ENCODE peak calls at places on chromosomes 13 and 19, in five cellular contexts. U is astrocyte of the spinal cord, T is A549, P is mesothelial cell of epicardium, R is ovary. F is an unnamed sample.

GRCh38 chr13:39499580-39499979 is 103.4 kb downstream of the LHFPL6 start:
- DNase-seq in U (no peak), T (no peak), P (no peak), R (no peak), F (no peak)

GRCh38 chr19:42250666-42251531 is 4.0 kb downstream of the ERF start:
- DNase-seq in T (no peak), R (peak; percentile 64), P (no peak), U (peak; percentile 61), F (no peak)

GRCh38 chr13:26653310-26653709 is 95.8 kb downstream of the WASF3 start:
- DNase-seq in P (no peak), T (no peak), U (peak; percentile 10), R (no peak), F (no peak)

GRCh38 chr19:34556500-34556899 is 74.9 kb downstream of the WTIP start:
- DNase-seq in T (peak; percentile 27), P (no peak), U (no peak), R (no peak), F (no peak)

GRCh38 chr13:51539887-51540286 is 44.4 kb upstream of the WDFY2 start:
- DNase-seq in U (no peak), R (no peak), P (no peak), T (no peak), F (no peak)

GRCh38 chr13:68759617-68760016 is 1348.0 kb upstream of the ATXN8OS start:
- DNase-seq in T (no peak), P (no peak), R (no peak), U (no peak), F (no peak)

GRCh38 chr19:55471266-55471665 is 5.2 kb upstream of the ZNF628 start:
- DNase-seq in T (no peak), R (no peak), U (no peak), P (no peak), F (no peak)

GRCh38 chr13:48162182-48162581 is 67.3 kb upstream of the MED4 start:
- DNase-seq in R (no peak), T (no peak), U (no peak), P (no peak), F (no peak)

GRCh38 chr13:99363391-99363790 is 56.2 kb upstream of the GPR183 start:
- DNase-seq in R (no peak), P (no peak), T (no peak), U (no peak), F (no peak)

GRCh38 chr13:63041640-63042414 is 1626.2 kb upstream of the PCDH20 start:
- DNase-seq in T (no peak), P (no peak), R (no peak), U (no peak), F (no peak)

GRCh38 chr19:48987323-48987722 is 5.8 kb downstream of the GYS1 start:
- DNase-seq in R (no peak), P (no peak), T (no peak), U (no peak), F (no peak)

GRCh38 chr13:27977476-27978300 is 8.6 kb upstream of the CDX2 start:
- DNase-seq in P (no peak), R (no peak), T (peak; percentile 29), U (no peak), F (no peak)

GRCh38 chr19:4815426-4816387 is 15.8 kb downstream of the TICAM1 start:
- DNase-seq in R (peak; percentile 87), U (peak; percentile 91), T (peak; percentile 93), P (peak; percentile 65), F (peak; percentile 61)

GRCh38 chr13:109361562-109361961 is 424.8 kb downstream of the IRS2 start:
- DNase-seq in R (no peak), P (no peak), U (no peak), T (no peak), F (no peak)

GRCh38 chr13:21228738-21229137 is 52.3 kb downstream of the MRPL57 start:
- DNase-seq in U (no peak), P (no peak), R (no peak), T (no peak), F (no peak)

GRCh38 chr19:43781630-43782310 is 997 bp upstream of the KCNN4 start:
- DNase-seq in T (no peak), P (no peak), U (no peak), R (no peak), F (no peak)

GRCh38 chr13:20848944-20849343 is 53.6 kb downstream of the XPO4 start:
- DNase-seq in P (no peak), T (no peak), U (no peak), R (no peak), F (no peak)

GRCh38 chr13:29529755-29530154 is 65.7 kb downstream of the SLC7A1 start:
- DNase-seq in T (no peak), U (no peak), R (peak; percentile 3), P (no peak), F (no peak)

GRCh38 chr19:1063909-1064660 is 2.9 kb upstream of the ARHGAP45 start:
- DNase-seq in R (no peak), P (no peak), T (no peak), U (no peak), F (no peak)

GRCh38 chr19:1066251-1066747 is 668 bp upstream of the ARHGAP45 start:
- DNase-seq in T (no peak), P (no peak), R (no peak), U (no peak), F (no peak)

GRCh38 chr19:1063030-1063908 is 3.7 kb upstream of the ARHGAP45 start:
- DNase-seq in T (peak; percentile 77), R (no peak), P (no peak), U (no peak), F (peak; percentile 66)

GRCh38 chr19:1065606-1066109 is 1.3 kb upstream of the ARHGAP45 start:
- DNase-seq in R (no peak), P (no peak), T (no peak), U (no peak), F (no peak)

DNA sequence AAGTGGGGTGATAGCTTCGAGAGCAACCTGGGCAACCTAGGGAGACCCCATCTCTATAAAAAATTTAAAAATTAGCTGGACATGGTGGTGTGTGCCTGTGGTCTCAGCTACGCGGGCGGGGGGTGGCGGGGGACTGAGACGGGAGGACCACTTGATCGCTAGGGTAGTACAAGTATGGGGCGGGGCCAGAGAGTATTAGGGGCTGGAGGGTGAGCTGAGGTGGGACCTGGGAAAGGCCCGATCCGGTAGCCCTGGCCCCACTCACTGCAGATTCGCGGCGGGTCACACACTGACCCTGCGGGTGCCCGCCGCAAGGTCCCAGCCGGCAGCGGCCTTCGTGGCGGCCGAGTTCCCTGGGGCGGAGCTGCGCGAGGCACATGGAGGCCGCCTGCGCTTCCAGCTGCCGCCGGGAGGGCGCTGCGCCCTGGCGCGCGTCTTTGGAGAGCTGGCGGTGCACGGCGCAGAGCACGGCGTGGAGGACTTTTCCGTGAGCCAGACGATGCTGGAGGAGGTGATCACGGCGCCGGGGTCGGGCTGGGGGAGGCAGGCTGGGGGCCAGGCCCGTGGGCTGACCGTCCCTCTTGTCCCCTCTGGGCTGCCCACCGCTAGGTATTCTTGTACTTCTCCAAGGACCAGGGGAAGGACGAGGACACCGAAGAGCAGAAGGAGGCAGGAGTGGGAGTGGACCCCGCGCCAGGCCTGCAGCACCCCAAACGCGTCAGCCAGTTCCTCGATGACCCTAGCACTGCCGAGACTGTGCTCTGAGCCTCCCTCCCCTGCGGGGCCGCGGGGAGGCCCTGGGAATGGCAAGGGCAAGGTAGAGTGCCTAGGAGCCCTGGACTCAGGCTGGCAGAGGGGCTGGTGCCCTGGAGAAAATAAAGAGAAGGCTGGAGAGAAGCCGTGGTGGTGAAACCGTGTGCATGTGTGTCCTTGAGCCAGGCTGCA is 2.0 kb upstream of the ARHGAP45 start:
- DNase-seq in P (no peak), U (peak; percentile 44), R (peak; percentile 73), T (peak; percentile 77), F (peak; percentile 68)
- TF ChIP-seq CTCF in P (peak; percentile 87), U (peak; percentile 65), R (no peak), T (peak; percentile 49), F (peak; percentile 78)

DNA sequence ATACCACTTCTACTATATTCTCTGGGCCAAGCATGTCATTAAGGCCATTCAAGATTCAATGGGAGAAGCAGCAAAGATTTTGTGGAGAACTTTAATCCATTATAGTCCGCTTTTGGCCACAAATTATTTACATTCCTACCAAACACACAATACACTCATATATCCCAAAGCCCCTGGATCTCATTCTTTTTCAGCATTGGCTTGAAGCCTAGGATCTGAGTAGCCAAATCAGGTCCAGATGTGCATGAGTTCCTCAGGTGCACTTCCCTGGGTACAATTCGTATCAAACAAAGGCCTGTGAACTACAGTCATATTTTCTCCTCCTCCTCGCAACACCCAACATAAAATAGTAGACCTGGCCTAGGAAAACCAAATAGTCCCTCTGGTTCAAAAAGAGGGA is 203.5 kb downstream of the NDFIP2 start:
- DNase-seq in P (no peak), R (no peak), T (no peak), U (peak; percentile 6), F (no peak)
- TF ChIP-seq CTCF in P (no peak), R (no peak), T (no peak), U (no peak), F (no peak)

GRCh38 chr19:54190942-54191670 is at the start of gene TSEN34:
- DNase-seq in P (peak; percentile 87), U (no peak), R (peak; percentile 95), T (no peak), F (peak; percentile 91)

GRCh38 chr19:54189668-54190502 is 505 bp upstream of the MBOAT7 start:
- DNase-seq in R (peak; percentile 100), P (peak; percentile 100), T (peak; percentile 100), U (peak; percentile 100), F (peak; percentile 100)

GRCh38 chr19:54188224-54188871 is 1.0 kb downstream of the MBOAT7 start:
- DNase-seq in R (no peak), U (peak; percentile 55), T (peak; percentile 41), P (no peak), F (peak; percentile 32)

GRCh38 chr19:54190503-54190941 is 586 bp upstream of the TSEN34 start:
- DNase-seq in R (peak; percentile 100), P (peak; percentile 99), T (peak; percentile 100), U (peak; percentile 100), F (peak; percentile 100)

DNA sequence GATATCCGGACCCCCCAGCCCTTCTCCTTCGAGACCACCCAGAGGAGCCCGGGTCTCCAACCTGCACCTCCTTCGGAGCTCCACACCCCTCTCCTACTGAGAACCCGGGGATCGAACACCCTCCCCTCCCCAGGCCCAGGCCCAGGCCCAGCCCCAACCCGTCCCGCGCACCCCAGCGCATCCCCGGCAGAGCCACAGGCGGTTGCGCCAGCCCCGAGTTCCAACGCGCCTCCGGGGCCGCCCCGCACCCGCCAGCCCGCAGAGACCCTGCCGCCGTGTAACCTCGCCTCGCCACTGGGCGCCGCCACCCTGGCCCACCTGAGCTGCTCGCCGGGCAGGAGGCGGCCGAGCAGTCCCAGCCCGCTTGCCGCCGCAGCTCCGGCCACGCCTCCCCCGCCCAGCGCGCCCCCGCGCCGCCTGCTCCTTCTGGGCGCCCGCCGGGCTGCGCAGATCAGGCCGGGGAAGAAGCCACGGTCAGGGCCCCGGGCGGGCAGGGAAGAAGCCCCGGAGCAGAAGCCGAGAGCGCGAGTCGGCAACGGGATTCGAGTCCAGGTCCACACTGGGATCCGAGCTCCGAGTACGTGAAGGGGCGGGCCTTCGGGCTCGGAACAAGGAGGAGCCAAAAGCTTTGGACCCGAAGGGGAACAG is at the start of gene MBOAT7:
- DNase-seq in R (no peak), P (peak; percentile 70), T (no peak), U (no peak), F (no peak)
- TF ChIP-seq CTCF in R (peak; percentile 12), P (no peak), T (peak; percentile 34), U (peak; percentile 11), F (no peak)

DNA sequence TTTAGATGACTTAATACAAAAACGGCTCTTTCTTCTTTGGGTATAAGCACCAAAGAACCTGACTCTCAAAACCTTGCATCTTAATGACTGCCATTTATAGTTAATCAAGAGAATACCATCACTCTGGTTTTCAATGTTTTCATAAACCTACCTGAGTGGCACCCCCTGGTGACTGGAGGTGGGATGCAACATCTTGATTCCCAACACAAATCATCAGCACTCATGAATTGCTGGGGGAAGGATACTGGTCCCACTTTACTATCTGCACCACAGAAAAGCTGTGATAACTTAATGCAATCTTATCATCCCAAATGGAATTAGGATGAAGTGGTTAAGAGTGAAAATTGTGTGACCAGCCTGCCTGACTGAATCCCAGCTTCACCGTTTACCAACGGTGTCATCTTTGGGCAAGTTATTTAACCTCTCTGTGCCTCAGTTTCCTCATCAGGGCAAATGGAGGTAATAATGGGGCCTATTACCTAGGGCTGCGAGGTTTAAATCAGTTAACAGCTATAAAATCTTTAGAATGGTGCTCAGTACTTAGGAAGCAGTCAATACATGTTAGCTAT is 366.4 kb downstream of the KLF12 start:
- DNase-seq in P (no peak), R (no peak), T (peak; percentile 1), U (no peak), F (peak; percentile 18)
- TF ChIP-seq CTCF in P (no peak), R (no peak), T (no peak), U (peak; percentile 38), F (peak; percentile 25)

F was measured in natural killer cell.